ENCODE peak calls at places on chromosomes 12 and 14, in four cellular contexts. E, R, J and B are unnamed samples.

GRCh38 chr14:58414845-58415244 is 12.5 kb downstream of the TIMM9 start:
- DNase-seq in R (no peak), J (no peak), E (peak), B (no peak)

GRCh38 chr14:100278702-100279101 is 27.5 kb downstream of the SLC25A29 start:
- DNase-seq in R (peak), E (no peak), J (no peak), B (no peak)

GRCh38 chr14:98304574-98304973 is 967.4 kb downstream of the BCL11B start:
- DNase-seq in R (no peak), E (no peak), J (no peak), B (no peak)

GRCh38 chr14:74826574-74826973 is 49.4 kb downstream of the PROX2 start:
- DNase-seq in E (peak), R (no peak), J (no peak), B (no peak)

GRCh38 chr12:119341988-119342387 is 7.5 kb downstream of the CCDC60 start:
- DNase-seq in J (no peak), E (no peak), R (no peak), B (no peak)

GRCh38 chr12:107027304-107028053 is 40.5 kb upstream of the MTERF2 start:
- DNase-seq in J (no peak), E (no peak), R (peak), B (peak)

GRCh38 chr12:55829967-55830600 is 697 bp upstream of the DNAJC14 start:
- DNase-seq in E (peak), J (no peak), R (peak), B (peak)

GRCh38 chr14:50928002-50928635 is 16.2 kb downstream of the PYGL start:
- DNase-seq in J (no peak), E (no peak), R (no peak), B (no peak)